ENCODE peak calls at places on chromosomes 2 and 18, in six cellular contexts. J, M, A, Q, E and S are unnamed samples.

GRCh38 chr2:198441246-198441645 is 636.9 kb downstream of the PLCL1 start:
- DNase-seq in J (no peak), M (no peak), A (no peak), Q (no peak), E (no peak), S (no peak)

GRCh38 chr2:167294775-167295140 is 406.5 kb downstream of the XIRP2 start:
- DNase-seq in J (no peak), M (no peak), A (no peak), Q (no peak), E (no peak), S (no peak)

GRCh38 chr2:35160871-35161270 is 1194.7 kb upstream of the CRIM1 start:
- DNase-seq in J (no peak), M (no peak), A (no peak), Q (no peak), E (no peak), S (no peak)

GRCh38 chr2:122519366-122519765 is 763.9 kb downstream of the TSN start:
- DNase-seq in J (no peak), M (no peak), A (no peak), Q (no peak), E (no peak), S (no peak)

GRCh38 chr2:50529600-50530218 is 502.2 kb downstream of the NRXN1 start:
- DNase-seq in J (no peak), M (peak; percentile 8), A (no peak), Q (no peak), E (no peak), S (no peak)

GRCh38 chr2:26757873-26758789 is 6.0 kb upstream of the SLC35F6 start:
- DNase-seq in J (no peak), M (peak; percentile 70), A (no peak), Q (peak; percentile 29), E (no peak), S (no peak)

GRCh38 chr18:70234667-70235459 is 29.4 kb upstream of the RTTN start:
- DNase-seq in J (no peak), M (peak; percentile 14), A (no peak), Q (no peak), E (no peak), S (no peak)

GRCh38 chr2:24824966-24825882 is 32.0 kb downstream of the CENPO start:
- DNase-seq in J (no peak), M (peak; percentile 48), A (peak; percentile 64), Q (peak; percentile 24), E (no peak), S (peak; percentile 54)

GRCh38 chr2:46925444-46926351 is 10.1 kb upstream of the MCFD2 start:
- DNase-seq in J (no peak), M (no peak), A (no peak), Q (no peak), E (no peak), S (no peak)

GRCh38 chr2:216339456-216340279 is 32.6 kb downstream of the MARCHF4 start:
- DNase-seq in J (no peak), M (no peak), A (no peak), Q (no peak), E (no peak), S (no peak)

GRCh38 chr18:53909668-53910067 is 314.8 kb downstream of the MBD2 start:
- DNase-seq in J (no peak), M (peak; percentile 3), A (no peak), Q (no peak), E (peak; percentile 7), S (no peak)

GRCh38 chr2:232480201-232481190 is 7.1 kb downstream of the ECEL1 start:
- DNase-seq in J (no peak), M (no peak), A (no peak), Q (no peak), E (no peak), S (peak; percentile 62)

GRCh38 chr2:203971236-203971635 is 34.7 kb downstream of the ICOS start:
- DNase-seq in J (no peak), M (no peak), A (no peak), Q (no peak), E (no peak), S (no peak)

GRCh38 chr2:27137322-27137935 is 1.8 kb downstream of the PRR30 start:
- DNase-seq in J (no peak), M (no peak), A (no peak), Q (no peak), E (no peak), S (no peak)

GRCh38 chr2:23432531-23432930 is 47.6 kb downstream of the KLHL29 start:
- DNase-seq in J (no peak), M (no peak), A (no peak), Q (no peak), E (no peak), S (no peak)

GRCh38 chr18:63994783-63995399 is 25.0 kb downstream of the SERPINB8 start:
- DNase-seq in J (peak; percentile 40), M (peak; percentile 18), A (no peak), Q (peak; percentile 55), E (peak; percentile 29), S (peak; percentile 69)

GRCh38 chr2:106332054-106332453 is 136.2 kb downstream of the RGPD3 start:
- DNase-seq in J (no peak), M (no peak), A (no peak), Q (no peak), E (no peak), S (no peak)

GRCh38 chr18:74381621-74382350 is 66.1 kb downstream of the C18orf63 start:
- DNase-seq in J (no peak), M (no peak), A (no peak), Q (no peak), E (no peak), S (no peak)

GRCh38 chr2:27955762-27956161 is 65.2 kb downstream of the BABAM2 start:
- DNase-seq in J (no peak), M (no peak), A (no peak), Q (no peak), E (no peak), S (no peak)

GRCh38 chr2:84958135-84959044 is 12.6 kb upstream of the KCMF1 start:
- DNase-seq in J (peak; percentile 55), M (peak; percentile 96), A (no peak), Q (peak; percentile 62), E (peak; percentile 99), S (peak; percentile 62)
- TF ChIP-seq POLR2A in J (no peak), M (no peak), A (no peak), Q (no peak), E (peak; percentile 91), S (no peak)

DNA sequence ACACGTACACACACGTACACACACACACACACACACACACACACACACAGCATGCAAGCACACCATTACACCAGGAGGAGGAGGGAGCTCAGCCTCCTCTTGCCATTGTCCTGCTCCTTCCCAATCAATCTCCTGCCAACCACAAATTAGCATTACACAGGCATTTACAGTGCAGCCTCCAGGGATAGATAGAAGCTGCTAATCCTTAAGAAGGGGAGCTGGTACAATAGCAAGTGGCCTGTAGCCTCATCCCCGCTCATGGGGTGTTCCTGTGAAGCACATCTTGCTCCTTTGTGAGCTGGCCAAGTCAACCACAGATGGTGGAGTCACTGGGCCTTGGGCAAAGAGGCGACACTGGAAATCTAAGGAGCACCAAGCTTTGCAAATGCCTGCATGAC is 110.4 kb upstream of the PKDCC start:
- DNase-seq in J (no peak), M (no peak), A (no peak), Q (no peak), E (no peak), S (no peak)
- H3K4me1 ChIP-seq in J (no peaks in the 10 kb centered on the region), M (peaks cover 55% of the 10 kb centered on the region), A (peaks cover 19% of the 10 kb centered on the region), Q (peaks cover 10% of the 10 kb centered on the region), E (peaks cover 19% of the 10 kb centered on the region), S (peaks cover 28% of the 10 kb centered on the region)

DNA sequence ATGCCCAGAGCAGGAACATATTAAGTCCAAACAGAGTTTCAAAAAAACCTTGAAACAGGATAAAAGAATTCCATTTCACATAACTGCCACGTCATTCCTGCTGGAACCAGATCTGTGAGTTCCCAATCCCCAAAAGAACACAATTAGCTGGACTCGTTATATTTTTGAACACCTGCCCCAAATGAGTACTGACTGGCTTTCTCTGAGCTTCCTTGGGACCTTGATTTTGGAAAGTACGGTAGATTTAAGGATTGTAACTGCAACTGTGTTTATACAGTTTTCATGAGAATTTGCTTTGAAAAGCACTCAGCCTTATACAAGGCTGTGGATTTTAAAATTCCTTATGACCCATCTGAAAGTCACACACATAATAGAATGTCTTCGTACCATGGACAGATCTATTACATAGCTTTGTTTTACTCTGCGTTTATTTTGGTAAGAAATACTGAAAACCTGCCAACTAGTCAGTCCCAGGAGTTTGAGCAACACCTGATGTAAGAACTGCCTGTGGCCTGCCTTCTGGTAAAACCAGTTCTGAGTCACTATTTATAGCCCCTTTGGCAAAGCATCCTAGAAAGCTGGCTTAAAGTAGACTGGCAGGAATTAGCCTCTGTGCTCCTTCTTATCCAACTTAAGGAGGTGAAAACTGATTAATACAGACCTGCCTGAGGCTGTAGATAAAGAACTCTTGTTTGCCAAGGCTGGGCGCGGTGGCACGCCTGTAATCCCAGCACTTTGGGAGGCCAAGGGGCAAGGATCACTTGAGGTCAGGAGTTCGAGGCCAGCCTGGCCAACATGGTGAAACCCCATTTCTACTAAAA is 48.1 kb downstream of the MERTK start:
- DNase-seq in J (peak; percentile 58), M (peak; percentile 22), A (no peak), Q (peak; percentile 80), E (no peak), S (peak; percentile 76)
- TF ChIP-seq EP300 in J (peak; percentile 44), M (no peak), A (peak; percentile 30), Q (no peak), E (no peak), S (peak; percentile 37)

DNA sequence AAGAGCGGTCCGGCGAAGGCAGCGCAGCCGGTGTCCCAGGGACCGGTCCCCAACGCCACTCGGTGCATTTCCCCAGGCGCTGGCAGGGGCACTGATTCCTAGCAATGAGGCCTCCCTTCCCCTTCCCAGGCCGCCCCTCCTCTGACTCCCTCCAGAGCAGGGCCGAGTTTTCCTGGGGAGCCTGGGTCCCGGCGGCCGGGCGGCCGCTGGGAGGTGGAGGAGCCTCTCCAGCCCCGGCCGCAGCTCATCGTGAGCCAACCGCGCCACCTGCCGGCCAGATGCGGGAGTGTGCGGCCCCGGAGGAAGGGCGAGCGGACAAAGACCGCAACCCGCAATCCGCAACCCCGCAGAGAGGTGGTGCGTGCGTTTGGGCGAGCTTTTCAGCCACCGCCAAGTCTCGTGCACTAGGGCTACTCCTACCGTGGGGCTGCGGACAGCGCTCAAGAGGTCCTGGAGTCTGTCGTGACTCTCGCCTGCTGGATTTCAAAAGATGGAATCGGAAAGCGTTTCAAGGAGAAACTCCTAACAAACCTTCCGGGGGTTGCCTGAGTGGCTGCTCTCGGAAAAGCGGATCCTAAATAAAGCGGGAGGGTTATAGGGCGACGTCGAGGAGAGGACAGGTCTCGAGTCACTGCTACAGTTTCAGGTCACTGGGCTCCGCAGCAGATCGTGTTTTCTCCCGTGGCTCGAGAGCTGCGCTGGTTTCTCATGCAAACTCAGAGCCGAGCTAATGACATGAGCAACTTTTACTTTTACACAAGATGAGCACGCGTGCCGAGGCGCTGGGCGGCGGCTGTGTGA is 1.5 kb upstream of the EPHA4 start:
- DNase-seq in J (peak; percentile 89), M (peak; percentile 76), A (peak; percentile 92), Q (peak; percentile 89), E (no peak), S (peak; percentile 91)
- TF ChIP-seq POLR2A in J (no peak), M (peak; percentile 12), A (no peak), Q (no peak), E (no peak), S (no peak)